ENCODE peak calls at places on chromosomes 7 and 10, in eight cellular contexts. D, B, F, X, Z, N, E and I are unnamed samples.

GRCh38 chr7:67918158-67918557 is 921.5 kb downstream of the TYW1 start:
- DNase-seq in Z (no peak), N (peak; percentile 68), X (no peak), B (no peak), F (no peak), E (no peak), D (peak; percentile 17), I (no peak)

GRCh38 chr10:13973742-13974141 is 357.0 kb downstream of the FRMD4A start:
- DNase-seq in E (no peak), B (no peak), Z (no peak), D (no peak), N (no peak), F (no peak), X (no peak), I (no peak)

GRCh38 chr7:128053023-128053422 is 21.8 kb upstream of the LRRC4 start:
- DNase-seq in N (no peak), X (peak; percentile 39), F (no peak), B (no peak), E (no peak), Z (no peak), D (no peak), I (peak; percentile 21)

GRCh38 chr7:152859781-152860191 is 100.2 kb downstream of the ACTR3B start:
- DNase-seq in X (no peak), Z (no peak), B (peak; percentile 65), E (no peak), F (no peak), N (peak; percentile 49), D (peak; percentile 20), I (peak; percentile 11)

GRCh38 chr10:22945934-22946673 is 18.3 kb downstream of the ARMC3 start:
- DNase-seq in D (peak; percentile 9), E (no peak), X (no peak), F (no peak), N (no peak), B (no peak), Z (no peak), I (no peak)

GRCh38 chr7:30330134-30331111 is 46.0 kb downstream of the ZNRF2 start:
- DNase-seq in E (no peak), X (peak; percentile 25), D (peak; percentile 81), Z (no peak), F (no peak), N (no peak), B (no peak), I (no peak)

GRCh38 chr7:75967573-75967997 is 26.8 kb downstream of the TMEM120A start:
- DNase-seq in F (no peak), Z (no peak), B (no peak), X (no peak), E (no peak), D (no peak), N (no peak), I (no peak)

GRCh38 chr10:33509231-33509871 is 174.9 kb upstream of the NRP1 start:
- DNase-seq in D (peak; percentile 81), Z (no peak), X (peak; percentile 72), N (peak; percentile 83), F (no peak), E (peak; percentile 92), B (no peak), I (peak; percentile 75)

GRCh38 chr7:73303546-73303945 is 5.1 kb downstream of the NSUN5 start:
- DNase-seq in E (no peak), F (no peak), X (no peak), Z (no peak), B (no peak), N (no peak), D (no peak), I (no peak)

GRCh38 chr7:113120647-113121046 is 2.3 kb upstream of the SMIM30 start:
- DNase-seq in Z (no peak), B (no peak), D (no peak), N (no peak), E (no peak), X (no peak), F (no peak), I (no peak)

GRCh38 chr10:43218206-43218950 is 48.5 kb downstream of the RASGEF1A start:
- DNase-seq in E (peak; percentile 64), B (no peak), F (no peak), X (no peak), Z (no peak), N (no peak), D (no peak), I (no peak)

GRCh38 chr7:116422651-116423050 is 76.9 kb upstream of the CAV2 start:
- DNase-seq in Z (no peak), D (no peak), B (no peak), X (no peak), E (no peak), F (no peak), N (no peak), I (no peak)
- TF ChIP-seq CTCF in Z (no peak), D (no peak), B (no peak), X (no peak), E (no peak), F (no peak), N (no peak), I (no peak)

GRCh38 chr7:44353668-44354067 is 28.3 kb upstream of the CAMK2B start:
- DNase-seq in N (no peak), Z (no peak), F (no peak), D (no peak), E (no peak), X (no peak), B (no peak), I (no peak)

GRCh38 chr7:44346063-44346462 is 20.7 kb upstream of the CAMK2B start:
- DNase-seq in D (no peak), X (no peak), B (no peak), F (no peak), E (no peak), N (no peak), Z (no peak), I (no peak)

GRCh38 chr7:44348851-44349781 is 23.7 kb upstream of the CAMK2B start:
- DNase-seq in B (peak; percentile 75), X (no peak), N (no peak), D (no peak), E (no peak), F (no peak), Z (peak; percentile 42), I (no peak)

GRCh38 chr7:44347546-44348114 is 22.2 kb upstream of the CAMK2B start:
- DNase-seq in B (no peak), N (no peak), F (no peak), Z (no peak), D (no peak), E (no peak), X (no peak), I (no peak)

DNA sequence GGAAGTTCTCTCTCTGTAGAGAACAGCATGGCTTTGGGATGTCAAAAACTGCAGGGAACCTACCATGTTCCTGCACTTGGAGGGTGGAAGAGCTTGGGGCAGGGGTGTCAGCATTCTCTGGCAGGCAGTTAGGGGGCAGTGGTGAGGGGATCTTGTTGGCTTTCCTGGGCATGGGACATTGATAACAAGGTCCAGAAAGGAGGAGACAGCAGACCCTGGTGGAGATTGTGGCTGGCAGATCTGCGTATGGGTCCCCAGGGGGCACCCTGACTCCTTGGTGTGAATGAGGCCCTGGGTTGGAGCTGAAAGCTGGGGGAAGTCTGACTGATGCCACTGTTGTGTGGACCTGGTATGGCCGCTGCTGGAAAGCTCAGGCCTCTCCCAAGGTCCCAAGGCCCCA is 22.9 kb upstream of the CAMK2B start:
- DNase-seq in Z (peak; percentile 24), N (peak; percentile 47), D (peak; percentile 65), X (no peak), B (peak; percentile 79), E (peak; percentile 41), F (no peak), I (peak; percentile 46)
- TF ChIP-seq CTCF in Z (peak; percentile 48), N (peak; percentile 16), D (peak; percentile 59), X (no peak), B (peak; percentile 72), E (peak; percentile 59), F (no peak), I (peak; percentile 69)

GRCh38 chr7:21946228-21946709 is 570 bp upstream of the CDCA7L start:
- DNase-seq in B (no peak), N (peak; percentile 6), F (no peak), Z (no peak), D (no peak), X (no peak), E (no peak), I (no peak)

GRCh38 chr7:21947056-21947455 is 1.4 kb upstream of the CDCA7L start:
- DNase-seq in Z (no peak), B (no peak), E (no peak), N (no peak), X (no peak), F (no peak), D (peak; percentile 10), I (no peak)

GRCh38 chr7:21943436-21943835 is 2.3 kb downstream of the CDCA7L start:
- DNase-seq in Z (no peak), F (no peak), X (no peak), D (no peak), B (no peak), E (no peak), N (no peak), I (no peak)

GRCh38 chr7:21944616-21945373 is 904 bp downstream of the CDCA7L start:
- DNase-seq in F (no peak), B (peak; percentile 75), Z (peak; percentile 47), X (peak; percentile 82), N (peak; percentile 12), E (peak; percentile 52), D (peak; percentile 63), I (peak; percentile 88)

DNA sequence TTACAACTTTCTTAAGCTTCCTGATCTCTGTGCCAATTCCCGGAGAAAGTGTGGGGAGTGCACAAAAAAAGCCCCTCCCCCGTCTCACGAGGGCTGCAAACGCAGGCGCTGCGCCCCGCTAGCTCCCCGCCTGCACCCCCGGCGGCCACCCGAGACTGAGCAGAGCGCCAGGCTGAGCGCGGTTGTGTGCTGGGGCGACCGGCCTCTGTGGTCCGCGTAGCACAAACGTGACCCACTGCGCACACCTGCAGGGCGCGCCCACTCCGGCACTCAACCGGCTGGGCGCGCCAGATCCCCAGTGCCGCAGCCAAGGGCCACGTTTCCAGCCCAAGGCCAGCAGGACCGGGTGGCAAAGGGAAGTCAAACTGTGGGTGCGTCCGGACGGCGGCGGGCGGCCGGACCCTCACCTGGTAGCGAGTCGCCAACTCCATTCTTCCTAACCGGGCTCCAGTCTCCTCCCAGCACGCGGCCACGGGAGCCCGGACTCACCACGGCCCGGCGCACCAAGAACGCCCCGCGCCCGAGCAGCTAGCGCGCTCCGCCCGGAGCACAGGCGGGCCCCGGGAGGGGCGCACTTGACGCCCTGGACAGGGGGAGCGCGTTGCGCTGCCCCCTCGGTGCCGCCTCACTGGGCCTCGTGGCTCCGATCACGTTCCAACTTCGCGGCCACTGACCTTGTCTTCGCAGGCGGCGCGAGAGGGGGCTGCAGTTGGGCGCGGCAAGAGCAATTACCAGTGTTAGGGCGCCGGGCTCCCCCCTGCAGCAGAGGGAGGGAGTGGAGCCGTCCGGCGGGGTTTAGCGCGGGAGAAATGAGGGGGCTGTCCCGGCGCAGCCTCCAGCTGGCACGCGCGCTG is at the start of gene CDCA7L:
- DNase-seq in F (no peak), X (peak; percentile 81), N (peak; percentile 81), D (peak; percentile 91), Z (peak; percentile 88), B (peak; percentile 86), E (peak; percentile 79), I (peak; percentile 88)
- TF ChIP-seq CTCF in F (no peak), X (peak; percentile 27), N (no peak), D (peak; percentile 9), Z (no peak), B (no peak), E (peak; percentile 1), I (peak; percentile 31)

GRCh38 chr7:32428546-32428945 is 61.6 kb downstream of the LSM5 start:
- DNase-seq in B (peak; percentile 47), F (no peak), Z (peak; percentile 14), N (no peak), X (no peak), E (no peak), D (no peak), I (no peak)

GRCh38 chr7:32427769-32428291 is 62.4 kb downstream of the LSM5 start:
- DNase-seq in D (peak; percentile 72), E (peak; percentile 85), N (peak; percentile 83), B (peak; percentile 93), F (peak; percentile 12), X (peak; percentile 70), Z (peak; percentile 95), I (peak; percentile 70)
- TF ChIP-seq CTCF in D (peak; percentile 21), E (peak; percentile 62), N (no peak), B (peak; percentile 51), F (no peak), X (peak; percentile 54), Z (peak; percentile 46), I (peak; percentile 22)